ENCODE peak calls at places on chromosomes 2 and 18, in nine cellular contexts. K is RWPE1, H is pancreas, L is mucosa of descending colon, A is cardiac muscle cell, D is A549, J is osteocyte, I is Peyer's patch, Y is fibroblast of mammary gland. R is an unnamed sample.

GRCh38 chr2:240898108-240898730 is 2.3 kb upstream of the MAB21L4 start:
- DNase-seq in L (peak), J (no peak), K (peak), D (no peak), I (no peak), A (no peak), Y (no peak), H (no peak), R (no peak)

GRCh38 chr2:240013343-240013742 is 11.8 kb downstream of the NDUFA10 start:
- DNase-seq in J (no peak), I (no peak), D (no peak), L (no peak), A (no peak), K (no peak), H (no peak), Y (peak), R (no peak)

GRCh38 chr18:54647176-54647575 is 56.1 kb downstream of the DYNAP start:
- DNase-seq in Y (peak), J (no peak), L (no peak), K (peak), A (peak), H (peak), D (no peak), I (peak), R (no peak)

GRCh38 chr2:130241041-130241707 is 42.9 kb upstream of the TUBA3E start:
- DNase-seq in K (peak), J (no peak), L (peak), D (peak), Y (peak), I (peak), H (no peak), A (no peak), R (no peak)

GRCh38 chr2:109258376-109258775 is 129.4 kb downstream of the SH3RF3 start:
- DNase-seq in I (no peak), H (no peak), Y (no peak), L (no peak), D (no peak), J (no peak), A (no peak), K (no peak), R (no peak)

GRCh38 chr2:236551843-236552542 is 17.6 kb upstream of the ACKR3 start:
- DNase-seq in D (no peak), A (no peak), J (peak), H (no peak), I (no peak), K (no peak), L (no peak), Y (no peak), R (no peak)

GRCh38 chr2:3313845-3314375 is 63.7 kb downstream of the EIPR1 start:
- DNase-seq in J (no peak), L (no peak), H (no peak), D (no peak), I (no peak), K (no peak), Y (no peak), A (no peak), R (no peak)

GRCh38 chr2:139791330-139791729 is 1011.1 kb upstream of the NXPH2 start:
- DNase-seq in D (no peak), K (no peak), L (no peak), H (no peak), Y (no peak), A (no peak), J (no peak), I (no peak), R (no peak)

GRCh38 chr2:227325056-227325823 is at the start of gene MFF:
- DNase-seq in D (peak), L (peak), A (peak), I (peak), Y (peak), K (peak), J (peak), H (peak), R (no peak)
- TF ChIP-seq CTCF in D (peak), L (no peak), A (peak), I (no peak), Y (no peak), K (peak), J (peak), H (no peak), R (no peak)

GRCh38 chr18:7567487-7568425 is 640 bp downstream of the PTPRM start:
- DNase-seq in A (peak), K (peak), I (peak), J (peak), H (peak), Y (peak), D (no peak), L (peak), R (no peak)
- TF ChIP-seq CTCF in A (no peak), K (no peak), I (no peak), J (no peak), H (no peak), Y (no peak), D (no peak), L (no peak), R (peak)

DNA sequence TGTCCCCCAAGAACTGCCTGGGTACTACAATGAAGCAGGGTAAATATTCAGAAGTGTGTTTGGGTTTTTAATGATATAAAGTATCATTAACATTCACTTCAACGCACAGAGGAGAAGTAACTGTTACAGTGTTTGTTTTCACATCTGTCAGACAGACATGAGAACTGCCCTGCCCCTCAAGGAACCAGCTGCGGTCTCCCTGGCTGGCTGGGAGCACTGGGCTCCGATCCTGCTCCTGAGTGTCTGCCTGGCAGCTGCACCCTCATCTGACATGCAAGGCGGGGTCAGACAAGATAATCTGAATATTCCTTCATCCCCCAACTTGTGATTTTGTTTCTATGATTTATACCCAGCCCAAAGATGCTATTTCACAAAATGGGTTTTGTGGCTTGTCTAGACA is 75.5 kb downstream of the MBP start:
- DNase-seq in L (no peak), A (no peak), D (no peak), Y (peak), I (no peak), H (no peak), K (no peak), J (no peak), R (no peak)
- TF ChIP-seq CTCF in L (no peak), A (no peak), D (no peak), Y (no peak), I (no peak), H (no peak), K (no peak), J (no peak), R (no peak)

DNA sequence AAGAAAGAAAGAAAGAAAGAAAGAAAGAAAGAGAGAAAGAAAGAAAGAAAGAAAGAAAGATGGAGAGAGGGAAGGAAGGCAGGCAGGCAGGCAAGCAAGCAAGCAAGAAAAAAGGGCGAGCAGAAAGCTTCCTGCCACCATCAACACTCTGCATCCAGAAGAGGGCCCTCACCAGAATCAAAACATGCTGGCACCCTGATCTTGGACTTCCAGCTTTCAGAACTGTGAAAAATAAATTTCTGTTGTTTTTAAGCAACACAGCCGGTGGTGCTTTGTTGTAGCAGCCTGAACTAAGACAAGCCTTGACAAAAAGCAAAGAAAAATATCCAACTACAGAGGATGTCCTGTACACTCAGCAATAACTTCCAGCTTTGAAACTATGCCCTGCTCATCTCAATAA is 401.7 kb downstream of the LRATD1 start:
- DNase-seq in A (no peak), D (no peak), I (no peak), K (no peak), L (no peak), J (no peak), Y (no peak), H (no peak), R (no peak)
- TF ChIP-seq CTCF in A (no peak), D (no peak), I (no peak), K (no peak), L (no peak), J (no peak), Y (no peak), H (no peak), R (no peak)

GRCh38 chr2:42932271-42933151 is 140.1 kb upstream of the HAAO start:
- DNase-seq in I (no peak), D (no peak), L (peak), J (no peak), H (no peak), Y (no peak), K (no peak), A (peak), R (no peak)

GRCh38 chr2:42931818-42932195 is 139.4 kb upstream of the HAAO start:
- DNase-seq in K (no peak), D (no peak), I (no peak), H (no peak), Y (peak), L (no peak), J (no peak), A (no peak), R (no peak)

GRCh38 chr2:42929577-42929984 is 137.2 kb upstream of the HAAO start:
- DNase-seq in I (no peak), L (no peak), K (no peak), Y (no peak), H (no peak), D (no peak), A (no peak), J (no peak), R (no peak)

GRCh38 chr2:42929985-42930581 is 137.7 kb upstream of the HAAO start:
- DNase-seq in J (no peak), I (no peak), L (no peak), A (no peak), Y (peak), D (no peak), H (no peak), K (no peak), R (no peak)

DNA sequence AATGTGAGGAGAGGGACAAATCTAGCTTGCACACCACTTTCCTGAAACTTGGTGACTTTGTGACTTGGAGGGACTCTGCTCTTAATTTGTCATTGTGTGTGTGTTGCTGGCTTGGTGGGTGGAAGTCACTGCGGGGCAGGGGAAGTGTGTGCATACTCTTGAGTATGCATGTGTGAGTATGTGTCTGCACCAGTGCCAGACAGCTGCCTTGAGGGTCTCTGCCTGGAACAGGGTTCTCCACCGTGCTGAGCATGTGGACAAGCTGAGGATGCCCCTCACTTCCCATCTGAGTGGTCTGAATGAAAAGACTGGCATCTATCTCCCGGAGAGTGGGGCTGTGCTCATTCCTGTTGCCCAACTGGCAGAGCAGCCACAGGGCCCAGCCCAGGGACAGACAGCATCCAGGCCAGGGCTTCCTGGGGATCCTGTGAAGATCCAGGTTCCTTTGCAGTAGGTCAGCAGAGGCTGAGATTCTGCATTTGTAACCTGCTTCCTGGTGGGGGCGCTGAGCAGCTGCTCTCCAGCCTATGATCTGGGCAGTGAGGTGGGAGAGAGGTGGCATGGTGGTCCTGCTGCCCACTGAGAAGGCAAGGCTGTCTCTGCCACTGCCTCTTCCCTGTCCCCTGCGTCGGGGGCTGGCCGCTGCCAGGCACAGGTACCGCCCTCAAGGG is 138.9 kb upstream of the HAAO start:
- DNase-seq in K (no peak), Y (peak), D (no peak), L (peak), A (peak), I (no peak), J (no peak), H (no peak), R (no peak)
- TF ChIP-seq CTCF in K (no peak), Y (peak), D (peak), L (no peak), A (peak), I (no peak), J (peak), H (no peak), R (no peak)